ENCODE peak calls at places on chromosome 4, in ten cellular contexts. N is AG10803; K is cardiac muscle cell; U is transverse colon; T is dorsolateral prefrontal cortex; S is fibroblast of lung; C is thyroid gland; I is CD8-positive, alpha-beta T cell; O is astrocyte; X is fibroblast of pulmonary artery. F is an unnamed sample.

GRCh38 chr4:173121044-173121685 is 47.4 kb upstream of the GALNT7 start:
- DNase-seq in N (peak; percentile 16), K (peak; percentile 68), U (peak; percentile 48), T (no peak), S (peak; percentile 68), C (peak; percentile 9), I (no peak), O (peak; percentile 59), X (peak; percentile 52), F (peak; percentile 47)

GRCh38 chr4:23855912-23856605 is 33.8 kb downstream of the PPARGC1A start:
- DNase-seq in N (no peak), K (peak; percentile 26), U (no peak), T (no peak), S (peak; percentile 79), C (no peak), I (no peak), O (peak; percentile 70), X (no peak), F (no peak)

GRCh38 chr4:165439344-165439743 is 60.5 kb downstream of the CPE start:
- DNase-seq in N (no peak), K (no peak), U (no peak), T (no peak), S (peak; percentile 4), C (no peak), I (no peak), O (no peak), X (no peak), F (no peak)

GRCh38 chr4:4541040-4541631 is 712 bp downstream of the STX18 start:
- DNase-seq in N (peak; percentile 65), K (peak; percentile 63), U (peak; percentile 46), T (no peak), S (peak; percentile 62), C (peak; percentile 24), I (peak; percentile 14), O (peak; percentile 55), X (peak; percentile 61), F (peak; percentile 51)

GRCh38 chr4:147550626-147551250 is 66.5 kb upstream of the TMEM184C start:
- DNase-seq in N (peak; percentile 39), K (peak; percentile 51), U (no peak), T (no peak), S (peak; percentile 88), C (peak; percentile 16), I (no peak), O (peak; percentile 87), X (peak; percentile 56), F (peak; percentile 61)

GRCh38 chr4:121208571-121208970 is 44.5 kb upstream of the TNIP3 start:
- DNase-seq in N (no peak), K (no peak), U (no peak), T (no peak), S (no peak), C (no peak), I (no peak), O (no peak), X (no peak), F (no peak)

GRCh38 chr4:126733301-126733700 is 899.5 kb upstream of the INTU start:
- DNase-seq in N (no peak), K (no peak), U (no peak), T (no peak), S (peak; percentile 29), C (no peak), I (no peak), O (no peak), X (peak; percentile 7), F (no peak)

GRCh38 chr4:183905081-183905592 is at the start of gene STOX2:
- DNase-seq in N (peak; percentile 6), K (peak; percentile 64), U (peak; percentile 69), T (peak; percentile 91), S (peak; percentile 50), C (peak; percentile 90), I (no peak), O (peak; percentile 27), X (peak; percentile 32), F (peak; percentile 22)

GRCh38 chr4:29536745-29537144 is 1183.4 kb upstream of the PCDH7 start:
- DNase-seq in N (no peak), K (no peak), U (no peak), T (no peak), S (no peak), C (no peak), I (no peak), O (no peak), X (no peak), F (no peak)

GRCh38 chr4:57037982-57038604 is 59.4 kb downstream of the POLR2B start:
- DNase-seq in N (peak; percentile 35), K (peak; percentile 70), U (peak; percentile 67), T (peak; percentile 71), S (no peak), C (peak; percentile 83), I (no peak), O (no peak), X (peak; percentile 68), F (peak; percentile 59)

GRCh38 chr4:113539408-113539807 is 222.1 kb downstream of the CAMK2D start:
- DNase-seq in N (peak; percentile 59), K (peak; percentile 27), U (no peak), T (no peak), S (peak; percentile 86), C (no peak), I (no peak), O (peak; percentile 79), X (peak; percentile 33), F (peak; percentile 68)

GRCh38 chr4:112664611-112665010 is 27.7 kb downstream of the LARP7 start:
- DNase-seq in N (peak; percentile 2), K (no peak), U (no peak), T (no peak), S (no peak), C (no peak), I (no peak), O (no peak), X (no peak), F (no peak)

GRCh38 chr4:61296115-61296514 is 96.0 kb downstream of the ADGRL3 start:
- DNase-seq in N (no peak), K (no peak), U (no peak), T (no peak), S (no peak), C (no peak), I (no peak), O (no peak), X (no peak), F (no peak)

GRCh38 chr4:141158219-141158618 is 24.9 kb upstream of the RNF150 start:
- DNase-seq in N (peak; percentile 56), K (peak; percentile 63), U (no peak), T (no peak), S (peak; percentile 37), C (no peak), I (no peak), O (no peak), X (peak; percentile 66), F (peak; percentile 73)

GRCh38 chr4:173827707-173828106 is 297.7 kb upstream of the HAND2 start:
- DNase-seq in N (no peak), K (peak; percentile 14), U (no peak), T (no peak), S (no peak), C (no peak), I (no peak), O (no peak), X (peak; percentile 29), F (no peak)

DNA sequence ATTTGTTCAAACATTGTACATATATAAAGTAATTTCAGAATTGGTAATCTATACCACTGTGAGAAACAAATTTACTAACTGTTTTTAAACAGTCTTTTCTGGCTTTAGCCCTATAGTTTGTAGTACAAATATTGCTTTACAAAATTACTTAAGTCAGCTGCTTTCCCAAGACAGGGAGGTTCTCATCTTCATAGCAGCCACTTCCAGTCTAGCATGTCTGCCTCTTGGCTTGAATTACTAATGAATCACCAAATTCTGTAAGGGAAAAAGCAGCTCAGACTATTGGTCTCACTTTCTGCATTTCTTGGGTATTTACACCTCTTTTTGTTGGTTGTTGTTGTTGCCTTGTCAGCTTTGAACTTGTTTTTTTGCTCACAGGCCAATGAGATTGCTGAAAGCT is 187.2 kb downstream of the NPFFR2 start:
- DNase-seq in N (no peak), K (no peak), U (no peak), T (no peak), S (no peak), C (no peak), I (no peak), O (no peak), X (no peak), F (no peak)
- H3K4me3 ChIP-seq in N (no peak overlapping the region), K (no peak overlapping the region), U (no peak overlapping the region), T (no peak overlapping the region), S (no peak overlapping the region), C (no peak overlapping the region), I (no peak overlapping the region), O (no peak overlapping the region), X (no peak overlapping the region), F (no peak overlapping the region)

GRCh38 chr4:38072578-38072977 is 112.4 kb downstream of the PTTG2 start:
- DNase-seq in N (no peak), K (no peak), U (no peak), T (no peak), S (no peak), C (no peak), I (no peak), O (no peak), X (no peak), F (no peak)

GRCh38 chr4:38073596-38074234 is 113.5 kb downstream of the PTTG2 start:
- DNase-seq in N (peak; percentile 59), K (peak; percentile 42), U (no peak), T (no peak), S (no peak), C (no peak), I (no peak), O (no peak), X (peak; percentile 49), F (peak; percentile 73)

GRCh38 chr4:38077791-38078489 is 117.7 kb downstream of the PTTG2 start:
- DNase-seq in N (no peak), K (no peak), U (no peak), T (no peak), S (no peak), C (no peak), I (no peak), O (no peak), X (no peak), F (no peak)

GRCh38 chr4:38076153-38076669 is 116.0 kb downstream of the PTTG2 start:
- DNase-seq in N (no peak), K (no peak), U (no peak), T (no peak), S (no peak), C (no peak), I (no peak), O (no peak), X (no peak), F (no peak)

GRCh38 chr4:38075370-38076152 is 115.4 kb downstream of the PTTG2 start:
- DNase-seq in N (peak; percentile 58), K (peak; percentile 54), U (peak; percentile 42), T (no peak), S (peak; percentile 32), C (no peak), I (no peak), O (peak; percentile 26), X (peak; percentile 76), F (peak; percentile 87)
- H3K4me3 ChIP-seq in N (no peak overlapping the region), K (no peak overlapping the region), U (no peak overlapping the region), T (no peak overlapping the region), S (no peak overlapping the region), C (no peak overlapping the region), I (no peak overlapping the region), O (no peak overlapping the region), X (no peak overlapping the region), F (no peak overlapping the region)

GRCh38 chr4:118904935-118905334 is 16.3 kb downstream of the SYNPO2 start:
- DNase-seq in N (no peak), K (peak; percentile 74), U (no peak), T (no peak), S (peak; percentile 59), C (no peak), I (no peak), O (peak; percentile 52), X (peak; percentile 67), F (peak; percentile 40)
- H3K4me3 ChIP-seq in N (no peak overlapping the region), K (no peak overlapping the region), U (no peak overlapping the region), T (no peak overlapping the region), S (no peak overlapping the region), C (no peak overlapping the region), I (no peak overlapping the region), O (no peak overlapping the region), X (no peak overlapping the region), F (no peak overlapping the region)

GRCh38 chr4:64975177-64975576 is 565.9 kb upstream of the TECRL start:
- DNase-seq in N (no peak), K (no peak), U (no peak), T (no peak), S (no peak), C (no peak), I (no peak), O (no peak), X (no peak), F (no peak)
- H3K4me3 ChIP-seq in N (no peak overlapping the region), K (no peak overlapping the region), U (no peak overlapping the region), T (no peak overlapping the region), S (no peak overlapping the region), C (no peak overlapping the region), I (no peak overlapping the region), O (no peak overlapping the region), X (no peak overlapping the region), F (no peak overlapping the region)